ENCODE peak calls at places on chromosomes 6 and 20, in six cellular contexts. E is right lobe of liver, D is HCT116, K is body of pancreas, H is stomach, U is ovary. O is an unnamed sample.

GRCh38 chr6:136158398-136158797 is 91.7 kb downstream of the MTFR2 start:
- DNase-seq in E (peak; percentile 89), D (no peak), K (peak; percentile 80), H (no peak), U (peak; percentile 87), O (peak; percentile 70)

GRCh38 chr20:52667358-52667757 is 304.8 kb upstream of the TSHZ2 start:
- DNase-seq in E (no peak), D (no peak), K (no peak), H (no peak), U (no peak), O (no peak)

GRCh38 chr6:19279137-19279747 is 557.9 kb upstream of the ID4 start:
- DNase-seq in E (no peak), D (no peak), K (no peak), H (no peak), U (no peak), O (no peak)

GRCh38 chr6:73734843-73735453 is 38.9 kb downstream of the CD109 start:
- DNase-seq in E (no peak), D (no peak), K (no peak), H (no peak), U (no peak), O (no peak)

GRCh38 chr6:124512431-124512830 is 449.8 kb upstream of the RNF217 start:
- DNase-seq in E (no peak), D (no peak), K (no peak), H (no peak), U (no peak), O (no peak)

GRCh38 chr6:149271348-149272340 is 45.9 kb upstream of the TAB2 start:
- DNase-seq in E (no peak), D (no peak), K (peak; percentile 62), H (no peak), U (no peak), O (no peak)

GRCh38 chr20:62876441-62876825 is 14.8 kb upstream of the TCFL5 start:
- DNase-seq in E (no peak), D (no peak), K (no peak), H (no peak), U (no peak), O (no peak)

GRCh38 chr6:156563710-156564109 is 213.5 kb upstream of the ARID1B start:
- DNase-seq in E (no peak), D (no peak), K (peak; percentile 26), H (no peak), U (no peak), O (no peak)

GRCh38 chr6:6515691-6516607 is 72.6 kb upstream of the LY86 start:
- DNase-seq in E (no peak), D (no peak), K (no peak), H (no peak), U (no peak), O (no peak)

GRCh38 chr20:16500197-16500596 is 73.1 kb downstream of the KIF16B start:
- DNase-seq in E (no peak), D (no peak), K (no peak), H (no peak), U (no peak), O (no peak)

DNA sequence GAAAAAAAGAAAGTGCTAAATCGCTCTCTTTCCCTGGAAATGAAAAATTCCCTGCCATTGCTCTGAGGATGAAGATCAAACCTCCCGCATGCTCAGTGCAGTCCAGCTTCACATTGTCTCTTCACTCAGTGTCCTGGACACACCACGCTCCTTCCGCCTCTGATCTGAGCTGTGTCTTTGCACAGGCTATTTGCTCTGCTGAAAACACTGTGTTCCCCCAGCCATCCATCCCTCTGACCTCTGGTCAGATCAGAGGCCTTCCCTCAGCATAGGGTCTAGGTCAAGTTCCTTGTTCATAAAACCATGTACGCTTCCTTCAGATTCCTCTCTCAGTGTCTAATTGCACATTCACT is 40.2 kb upstream of the DSN1 start:
- DNase-seq in E (no peak), D (no peak), K (no peak), H (no peak), U (no peak), O (no peak)
- H3K27ac ChIP-seq in E (no peak overlapping the region), D (no peak overlapping the region), K (no peak overlapping the region), H (peak overlapping the region; percentile 19), U (no peak overlapping the region), O (no peak overlapping the region)

GRCh38 chr20:24460712-24461111 is 8.7 kb upstream of the SYNDIG1 start:
- DNase-seq in E (no peak), D (no peak), K (no peak), H (no peak), U (no peak), O (no peak)
- H3K4me3 ChIP-seq in E (no peak overlapping the region), D (no peak overlapping the region), K (no peak overlapping the region), H (no peak overlapping the region), U (no peak overlapping the region), O (no peak overlapping the region)

GRCh38 chr20:10670521-10671220 is 3.1 kb downstream of the JAG1 start:
- DNase-seq in E (no peak), D (no peak), K (no peak), H (no peak), U (no peak), O (no peak)
- TF ChIP-seq POLR2A in E (no peak), D (no peak), K (no peak), H (no peak), U (no peak), O (no peak)

GRCh38 chr6:116579143-116579542 is 7.8 kb downstream of the RWDD1 start:
- DNase-seq in E (no peak), D (no peak), K (no peak), H (no peak), U (no peak), O (no peak)
- H3K27ac ChIP-seq in E (no peak overlapping the region), D (no peak overlapping the region), K (no peak overlapping the region), H (no peak overlapping the region), U (no peak overlapping the region), O (no peak overlapping the region)

DNA sequence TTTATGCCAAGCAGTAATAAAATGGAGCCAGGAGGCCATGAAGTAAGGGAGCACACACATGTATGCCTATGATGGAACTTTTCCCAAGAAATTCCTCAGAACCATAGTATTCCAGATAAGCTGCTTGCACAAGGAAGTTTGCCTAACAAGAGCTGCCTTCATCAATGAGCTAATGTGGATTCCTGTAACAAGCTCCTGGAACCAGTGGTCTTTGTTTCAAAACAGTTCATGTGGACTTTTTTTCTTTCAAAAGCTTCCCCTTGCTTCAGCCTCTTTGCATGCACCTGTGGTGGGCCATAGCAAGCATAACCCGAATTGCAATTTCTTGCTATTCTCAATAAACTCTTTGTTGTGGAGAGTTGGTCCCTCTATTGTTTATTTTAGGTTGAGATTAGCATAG is 359.6 kb downstream of the UTRN start:
- DNase-seq in E (no peak), D (no peak), K (no peak), H (no peak), U (no peak), O (no peak)
- H3K4me3 ChIP-seq in E (no peak overlapping the region), D (no peak overlapping the region), K (no peak overlapping the region), H (no peak overlapping the region), U (no peak overlapping the region), O (no peak overlapping the region)

DNA sequence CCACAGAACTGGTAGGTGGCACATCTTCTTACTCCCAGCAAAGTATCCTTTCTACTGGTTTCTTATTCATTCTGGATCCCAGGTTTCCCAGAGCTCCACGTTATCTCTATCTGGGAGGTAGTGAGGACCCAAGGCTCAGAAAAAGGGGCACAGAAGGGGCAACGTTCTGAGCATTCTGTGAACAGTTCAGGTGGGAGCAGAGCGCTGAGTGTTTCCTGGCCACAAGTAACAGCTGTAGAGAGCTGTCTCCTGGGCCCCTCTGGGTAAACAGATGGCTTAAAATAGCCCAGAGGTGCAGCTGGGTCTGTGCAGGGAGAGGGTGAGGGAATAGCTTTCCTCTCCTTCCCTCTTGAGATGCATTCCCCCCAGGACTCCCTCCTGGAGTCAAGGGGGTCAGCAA is 2.1 kb downstream of the APOBEC2 start:
- DNase-seq in E (no peak), D (no peak), K (no peak), H (no peak), U (no peak), O (no peak)
- TF ChIP-seq POLR2A in E (no peak), D (no peak), K (no peak), H (no peak), U (no peak), O (no peak)

GRCh38 chr20:25353754-25354705 is 36.6 kb downstream of the ABHD12 start:
- DNase-seq in E (no peak), D (no peak), K (peak; percentile 57), H (no peak), U (no peak), O (no peak)

GRCh38 chr20:25352746-25353145 is 37.9 kb downstream of the ABHD12 start:
- DNase-seq in E (no peak), D (no peak), K (no peak), H (no peak), U (no peak), O (no peak)

GRCh38 chr20:25355191-25355590 is 35.4 kb downstream of the ABHD12 start:
- DNase-seq in E (no peak), D (no peak), K (no peak), H (no peak), U (no peak), O (no peak)

GRCh38 chr20:25355866-25356265 is 34.8 kb downstream of the ABHD12 start:
- DNase-seq in E (no peak), D (no peak), K (no peak), H (no peak), U (no peak), O (no peak)

GRCh38 chr20:25353368-25353753 is 37.3 kb downstream of the ABHD12 start:
- DNase-seq in E (no peak), D (no peak), K (no peak), H (no peak), U (no peak), O (no peak)
- H3K27ac ChIP-seq in E (no peak overlapping the region), D (no peak overlapping the region), K (peak overlapping the region; percentile 86), H (no peak overlapping the region), U (no peak overlapping the region), O (no peak overlapping the region)

O was measured in adrenal gland.